ENCODE peak calls at places on chromosomes 6 and 20, in six cellular contexts. K, C, R, W, E and J are unnamed samples.

GRCh38 chr20:7853493-7853892 is 86.8 kb downstream of the HAO1 start:
- DNase-seq in K (no peak), W (no peak), C (no peak), R (no peak), E (no peak), J (no peak)

GRCh38 chr20:63102720-63103375 is 96.1 kb upstream of the BHLHE23 start:
- DNase-seq in W (no peak), E (peak), K (no peak), C (peak), R (peak), J (peak)

GRCh38 chr6:168124161-168124560 is 45.1 kb upstream of the FRMD1 start:
- DNase-seq in W (no peak), E (no peak), C (no peak), K (no peak), R (no peak), J (no peak)

GRCh38 chr6:39585641-39586040 is 139.6 kb downstream of the KIF6 start:
- DNase-seq in R (no peak), K (no peak), W (no peak), C (no peak), E (no peak), J (no peak)

GRCh38 chr6:143958839-143959399 is 49.1 kb downstream of the PLAGL1 start:
- DNase-seq in W (no peak), E (no peak), C (no peak), K (no peak), R (no peak), J (no peak)

GRCh38 chr6:156943167-156943566 is 166.0 kb downstream of the ARID1B start:
- DNase-seq in R (no peak), W (no peak), C (no peak), E (no peak), K (no peak), J (no peak)

GRCh38 chr6:125918681-125919566 is 37.6 kb upstream of the HINT3 start:
- DNase-seq in E (peak), C (peak), R (peak), W (peak), K (peak), J (peak)

GRCh38 chr6:16676978-16677377 is 84.3 kb downstream of the ATXN1 start:
- DNase-seq in R (no peak), C (peak), E (no peak), K (no peak), W (peak), J (no peak)

GRCh38 chr6:75084872-75085381 is 120.9 kb downstream of the COL12A1 start:
- DNase-seq in R (no peak), K (no peak), W (no peak), E (no peak), C (peak), J (no peak)

GRCh38 chr20:112396-112795 is 24.9 kb downstream of the DEFB125 start:
- DNase-seq in W (no peak), K (no peak), E (no peak), C (no peak), R (no peak), J (no peak)

GRCh38 chr6:117992856-117993255 is 85.8 kb downstream of the SLC35F1 start:
- DNase-seq in C (no peak), R (no peak), E (no peak), K (no peak), W (no peak), J (no peak)

GRCh38 chr6:31383149-31383548 is 20.2 kb upstream of the MICA start:
- DNase-seq in E (no peak), R (no peak), K (no peak), C (no peak), W (no peak), J (no peak)

GRCh38 chr6:15340775-15341174 is 94.9 kb downstream of the JARID2 start:
- DNase-seq in K (peak), C (no peak), E (no peak), W (no peak), R (no peak), J (no peak)

GRCh38 chr6:157510329-157511188 is 129.6 kb downstream of the ZDHHC14 start:
- DNase-seq in E (peak), C (no peak), K (no peak), R (no peak), W (no peak), J (peak)

GRCh38 chr6:33620158-33620583 is 951 bp upstream of the ITPR3 start:
- DNase-seq in R (peak), W (no peak), C (peak), E (peak), K (peak), J (peak)

GRCh38 chr6:166752097-166752496 is 125.0 kb upstream of the RPS6KA2 start:
- DNase-seq in R (no peak), C (no peak), K (no peak), W (no peak), E (no peak), J (peak)

GRCh38 chr20:42111349-42111748 is 493.2 kb upstream of the CHD6 start:
- DNase-seq in C (no peak), K (no peak), R (no peak), E (no peak), W (no peak), J (no peak)

GRCh38 chr6:135493218-135493961 is 4.2 kb downstream of the AHI1 start:
- DNase-seq in W (no peak), E (no peak), K (no peak), R (no peak), C (no peak), J (no peak)

GRCh38 chr6:4316867-4317400 is 181.6 kb upstream of the ECI2 start:
- DNase-seq in E (no peak), R (peak), W (peak), K (no peak), C (peak), J (no peak)

GRCh38 chr20:4320284-4320683 is 304.9 kb upstream of the RNF24 start:
- DNase-seq in K (no peak), C (peak), W (no peak), R (no peak), E (no peak), J (no peak)

GRCh38 chr6:169263836-169264608 is 10.4 kb upstream of the THBS2 start:
- DNase-seq in R (no peak), E (no peak), W (no peak), C (peak), K (no peak), J (no peak)

GRCh38 chr6:8589941-8590676 is 154.8 kb upstream of the SLC35B3 start:
- DNase-seq in C (no peak), R (no peak), W (no peak), K (no peak), E (no peak), J (no peak)

GRCh38 chr20:14991023-14991422 is 653.6 kb upstream of the FLRT3 start:
- DNase-seq in C (no peak), R (no peak), E (no peak), W (no peak), K (no peak), J (no peak)

GRCh38 chr6:32967151-32968091 is 973 bp upstream of the BRD2 start:
- DNase-seq in R (no peak), E (no peak), W (no peak), K (peak), C (no peak), J (no peak)

GRCh38 chr20:2114990-2115681 is 13.5 kb downstream of the STK35 start:
- DNase-seq in W (no peak), K (no peak), E (no peak), C (peak), R (no peak), J (no peak)

GRCh38 chr6:64280569-64280968 is 645.0 kb downstream of the PHF3 start:
- DNase-seq in R (no peak), K (peak), W (no peak), E (no peak), C (no peak), J (peak)

GRCh38 chr6:119349041-119349340 is 570 bp downstream of the MAN1A1 start:
- DNase-seq in C (peak), R (no peak), W (no peak), E (no peak), K (peak), J (no peak)

GRCh38 chr6:119351005-119351394 is 1.4 kb upstream of the MAN1A1 start:
- DNase-seq in K (peak), C (no peak), E (no peak), W (no peak), R (no peak), J (peak)

GRCh38 chr6:119350202-119351004 is 842 bp upstream of the MAN1A1 start:
- DNase-seq in W (no peak), C (peak), E (peak), K (peak), R (peak), J (peak)

GRCh38 chr6:119348308-119349040 is 1.1 kb downstream of the MAN1A1 start:
- DNase-seq in W (no peak), E (peak), R (peak), K (peak), C (peak), J (peak)

GRCh38 chr6:119349341-119350201 is at the start of gene MAN1A1:
- DNase-seq in E (peak), R (peak), C (peak), W (no peak), K (peak), J (peak)
- TF ChIP-seq CTCF in E (no peak), R (no peak), C (peak), W (no peak), K (no peak), J (no peak)

GRCh38 chr6:35025241-35026188 is 115.6 kb downstream of the TCP11 start:
- DNase-seq in C (no peak), E (no peak), W (no peak), R (no peak), K (no peak), J (no peak)
- TF ChIP-seq CTCF in C (no peak), E (no peak), W (peak), R (no peak), K (no peak), J (no peak)

DNA sequence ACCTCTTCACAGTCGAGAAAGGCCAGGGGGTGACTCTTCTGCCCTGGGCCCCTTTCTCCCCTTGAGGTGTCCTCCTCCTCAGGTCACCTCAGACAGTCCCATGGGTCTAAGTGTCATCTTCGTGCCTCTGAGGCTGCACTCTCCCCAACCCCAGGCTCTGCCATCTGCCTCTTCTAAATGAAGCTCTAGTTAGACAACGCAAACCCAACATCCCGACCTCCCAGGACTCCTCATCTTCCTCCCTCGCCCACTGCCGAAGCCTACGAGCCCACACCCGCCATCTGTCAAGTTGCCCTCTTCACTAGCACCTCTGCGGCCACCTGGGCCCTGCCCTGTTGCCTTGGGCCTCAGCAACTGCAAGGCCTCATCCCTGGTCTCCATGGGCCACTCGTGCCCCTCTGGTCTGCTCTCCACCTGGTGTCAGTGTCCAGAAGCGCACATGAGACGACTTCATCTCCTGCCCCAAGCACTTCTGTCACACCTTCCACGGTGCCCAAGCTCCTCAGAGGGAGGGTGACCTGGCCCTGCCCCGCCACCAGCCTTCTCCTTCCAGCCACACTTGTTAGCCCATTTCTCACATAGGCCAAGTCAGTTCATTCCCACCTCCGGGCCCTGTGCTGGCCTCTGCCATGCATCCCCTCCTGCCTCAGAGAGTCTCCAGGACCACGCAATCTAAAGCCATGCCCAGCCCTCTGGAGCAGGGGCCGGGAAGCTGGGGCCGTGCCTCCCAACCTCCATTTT is 53.8 kb downstream of the RRBP1 start:
- DNase-seq in E (no peak), R (no peak), C (no peak), K (no peak), W (no peak), J (no peak)
- TF ChIP-seq CTCF in E (no peak), R (no peak), C (no peak), K (no peak), W (no peak), J (no peak)

GRCh38 chr6:151440930-151441329 is 11.0 kb downstream of the RMND1 start:
- DNase-seq in C (no peak), K (peak), W (no peak), R (no peak), E (no peak), J (peak)
- TF ChIP-seq CTCF in C (peak), K (peak), W (peak), R (peak), E (peak), J (no peak)

DNA sequence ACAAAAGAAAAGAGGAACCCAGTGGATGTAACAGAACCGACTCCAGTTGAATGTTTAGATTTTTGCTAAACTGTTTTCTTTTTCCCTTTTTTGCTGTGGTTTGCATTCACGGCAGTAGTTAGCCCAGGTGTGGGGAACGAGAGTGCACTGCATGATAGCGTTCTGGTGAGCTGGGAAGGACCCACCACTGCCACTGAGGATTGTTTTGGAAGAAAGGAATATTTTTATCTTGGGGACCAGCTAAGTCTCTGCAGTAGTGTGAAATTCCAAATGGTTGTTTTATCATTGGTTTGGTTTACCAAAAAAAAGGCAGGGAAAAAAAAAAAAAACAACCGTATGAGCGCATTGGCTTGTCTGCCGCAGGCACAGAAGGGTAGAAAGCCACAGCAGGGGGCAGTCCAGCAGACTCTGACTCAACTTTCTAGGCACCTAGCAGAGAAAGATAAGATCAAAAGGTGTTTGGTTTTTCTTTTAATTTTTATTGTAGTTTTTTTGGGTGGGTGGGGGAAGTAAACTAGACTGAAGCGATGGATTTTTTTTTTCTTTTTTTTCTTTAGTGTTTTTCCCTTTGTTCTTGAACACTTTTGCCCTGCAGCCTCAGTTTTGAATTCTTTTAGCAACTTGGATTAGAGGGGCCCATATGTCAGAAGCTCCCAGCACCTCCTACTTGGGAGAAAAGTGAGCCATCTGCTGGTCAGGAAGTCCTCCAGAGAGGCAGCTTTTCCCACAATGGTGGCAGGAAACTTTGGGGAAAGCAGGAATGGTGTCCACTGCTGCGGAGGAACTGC is 13.5 kb upstream of the RAB5IF start:
- DNase-seq in C (no peak), W (no peak), E (peak), R (no peak), K (no peak), J (no peak)
- TF ChIP-seq CTCF in C (peak), W (peak), E (no peak), R (no peak), K (no peak), J (peak)

GRCh38 chr20:33211817-33212424 is 5.2 kb upstream of the BPIFA3 start:
- DNase-seq in C (peak), W (peak), K (peak), E (peak), R (no peak), J (peak)
- TF ChIP-seq CTCF in C (peak), W (peak), K (peak), E (no peak), R (peak), J (peak)